ENCODE peak calls at places on chromosome 22, in four cellular contexts. G is adrenal gland, O is cardiac fibroblast, C is RWPE1. L is an unnamed sample.

GRCh38 chr22:36999463-36999862 is 19.8 kb downstream of the TST start:
- DNase-seq in G (peak; percentile 80), O (no peak), C (peak; percentile 41), L (no peak)

GRCh38 chr22:34804588-34804987 is 261.4 kb upstream of the ISX start:
- DNase-seq in O (no peak), C (no peak), G (no peak), L (no peak)

GRCh38 chr22:41968601-41969000 is 642 bp upstream of the SEPTIN3 start:
- DNase-seq in O (peak; percentile 31), C (no peak), G (no peak), L (no peak)

GRCh38 chr22:39529487-39529851 is 3.1 kb downstream of the RPS19BP1 start:
- DNase-seq in G (no peak), O (no peak), C (no peak), L (no peak)

GRCh38 chr22:38180841-38181452 is 683 bp downstream of the PLA2G6 start:
- DNase-seq in G (peak; percentile 65), O (no peak), C (no peak), L (no peak)

GRCh38 chr22:38700271-38700788 is 413 bp downstream of the JOSD1 start:
- DNase-seq in O (peak; percentile 78), C (peak; percentile 41), G (peak; percentile 74), L (peak; percentile 21)

GRCh38 chr22:27952091-27952490 is 33.0 kb upstream of the PITPNB start:
- DNase-seq in C (no peak), O (peak; percentile 80), G (peak; percentile 30), L (peak; percentile 61)

GRCh38 chr22:21569459-21570161 is 2.1 kb downstream of the UBE2L3 start:
- DNase-seq in O (no peak), C (no peak), G (no peak), L (no peak)

GRCh38 chr22:49738006-49738405 is 89.7 kb downstream of the BRD1 start:
- DNase-seq in O (no peak), G (peak; percentile 6), C (no peak), L (no peak)

GRCh38 chr22:48515571-48516200 is 1312.0 kb downstream of the BRD1 start:
- DNase-seq in G (no peak), O (no peak), C (no peak), L (no peak)

GRCh38 chr22:50305658-50306566 is 1.5 kb downstream of the PLXNB2 start:
- DNase-seq in O (peak; percentile 98), G (peak; percentile 97), C (peak; percentile 94), L (peak; percentile 97)

GRCh38 chr22:37559901-37560681 is at the start of gene CDC42EP1:
- DNase-seq in C (no peak), G (peak; percentile 82), O (peak; percentile 75), L (peak; percentile 35)

GRCh38 chr22:21629262-21630149 is at the start of gene YDJC:
- DNase-seq in O (peak; percentile 95), C (peak; percentile 81), G (peak; percentile 81), L (peak; percentile 86)

GRCh38 chr22:24105018-24105360 is 76.3 kb upstream of the SUSD2 start:
- DNase-seq in O (peak; percentile 26), G (no peak), C (no peak), L (no peak)

GRCh38 chr22:24105661-24106060 is 75.6 kb upstream of the SUSD2 start:
- DNase-seq in G (no peak), O (no peak), C (no peak), L (no peak)

GRCh38 chr22:24106385-24107381 is 74.6 kb upstream of the SUSD2 start:
- DNase-seq in C (no peak), O (peak; percentile 13), G (peak; percentile 35), L (no peak)

GRCh38 chr22:24109649-24110048 is 71.6 kb upstream of the SUSD2 start:
- DNase-seq in O (no peak), G (no peak), C (no peak), L (no peak)

GRCh38 chr22:24107668-24108067 is 73.6 kb upstream of the SUSD2 start:
- DNase-seq in G (peak; percentile 93), C (peak; percentile 4), O (peak; percentile 92), L (peak; percentile 20)
- TF ChIP-seq CTCF in G (peak; percentile 43), C (no peak), O (peak; percentile 77), L (no peak)

GRCh38 chr22:24112188-24112587 is 69.1 kb upstream of the SUSD2 start:
- DNase-seq in C (peak; percentile 4), G (no peak), O (peak; percentile 14), L (peak; percentile 18)

GRCh38 chr22:24104307-24105017 is 76.8 kb upstream of the SUSD2 start:
- DNase-seq in G (no peak), O (no peak), C (no peak), L (no peak)

GRCh38 chr22:24102366-24103200 is 78.7 kb upstream of the SUSD2 start:
- DNase-seq in C (no peak), G (no peak), O (no peak), L (no peak)

DNA sequence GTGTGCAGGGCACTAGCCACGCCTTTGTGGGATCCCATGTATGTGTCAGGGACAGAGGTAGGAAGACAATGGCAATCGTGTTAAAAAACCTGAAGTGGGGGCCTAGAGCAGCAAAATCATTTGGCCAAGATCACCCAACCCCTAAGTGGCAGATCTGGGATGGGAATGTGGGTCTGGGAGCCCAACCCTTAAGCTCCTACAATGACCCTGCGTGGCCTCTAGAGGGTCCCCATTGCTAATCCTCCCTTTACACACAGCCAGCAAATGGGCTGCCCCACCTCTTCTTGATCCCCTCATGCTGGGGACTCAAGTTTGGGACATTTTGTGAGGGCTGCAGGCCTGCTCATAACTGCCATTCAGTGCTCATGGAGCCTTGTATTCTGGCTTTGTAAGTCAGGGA is 73.2 kb upstream of the SUSD2 start:
- DNase-seq in G (no peak), C (no peak), O (no peak), L (no peak)
- TF ChIP-seq CTCF in G (no peak), C (no peak), O (peak; percentile 8), L (no peak)

DNA sequence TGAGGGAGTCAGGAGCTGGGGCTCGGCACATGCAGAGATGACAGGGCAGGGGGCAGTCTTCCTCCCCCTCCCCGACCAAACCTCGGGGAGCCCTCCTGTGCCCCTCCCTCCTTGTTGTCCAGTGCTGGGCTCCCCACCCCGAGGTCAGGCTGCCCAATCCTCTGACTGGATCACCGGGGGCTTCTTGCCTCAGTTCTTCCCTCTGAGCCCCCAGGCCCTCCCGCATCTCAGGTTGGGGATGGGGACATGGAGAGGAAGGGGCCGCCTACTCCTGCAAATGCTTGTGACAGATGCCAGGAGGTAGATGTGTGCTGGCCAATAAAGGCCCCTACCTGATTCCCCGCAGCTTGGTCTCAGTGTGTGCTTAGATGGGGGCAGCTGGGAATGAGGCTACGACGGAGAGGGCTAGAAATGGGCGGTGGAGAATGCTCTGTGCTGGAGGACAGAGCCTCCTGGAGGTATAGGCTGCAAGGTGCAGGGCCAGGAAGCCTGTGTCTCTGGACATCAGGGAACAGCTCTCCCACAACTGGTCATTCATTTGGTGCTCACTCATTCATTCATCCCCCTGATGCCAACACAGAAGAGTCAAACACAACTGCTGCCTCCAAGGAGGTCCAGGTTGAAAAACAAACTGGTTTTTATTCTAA is 8.4 kb downstream of the RHBDD3 start:
- DNase-seq in O (no peak), C (no peak), G (no peak), L (no peak)
- TF ChIP-seq CTCF in O (no peak), C (no peak), G (no peak), L (peak; percentile 28)

DNA sequence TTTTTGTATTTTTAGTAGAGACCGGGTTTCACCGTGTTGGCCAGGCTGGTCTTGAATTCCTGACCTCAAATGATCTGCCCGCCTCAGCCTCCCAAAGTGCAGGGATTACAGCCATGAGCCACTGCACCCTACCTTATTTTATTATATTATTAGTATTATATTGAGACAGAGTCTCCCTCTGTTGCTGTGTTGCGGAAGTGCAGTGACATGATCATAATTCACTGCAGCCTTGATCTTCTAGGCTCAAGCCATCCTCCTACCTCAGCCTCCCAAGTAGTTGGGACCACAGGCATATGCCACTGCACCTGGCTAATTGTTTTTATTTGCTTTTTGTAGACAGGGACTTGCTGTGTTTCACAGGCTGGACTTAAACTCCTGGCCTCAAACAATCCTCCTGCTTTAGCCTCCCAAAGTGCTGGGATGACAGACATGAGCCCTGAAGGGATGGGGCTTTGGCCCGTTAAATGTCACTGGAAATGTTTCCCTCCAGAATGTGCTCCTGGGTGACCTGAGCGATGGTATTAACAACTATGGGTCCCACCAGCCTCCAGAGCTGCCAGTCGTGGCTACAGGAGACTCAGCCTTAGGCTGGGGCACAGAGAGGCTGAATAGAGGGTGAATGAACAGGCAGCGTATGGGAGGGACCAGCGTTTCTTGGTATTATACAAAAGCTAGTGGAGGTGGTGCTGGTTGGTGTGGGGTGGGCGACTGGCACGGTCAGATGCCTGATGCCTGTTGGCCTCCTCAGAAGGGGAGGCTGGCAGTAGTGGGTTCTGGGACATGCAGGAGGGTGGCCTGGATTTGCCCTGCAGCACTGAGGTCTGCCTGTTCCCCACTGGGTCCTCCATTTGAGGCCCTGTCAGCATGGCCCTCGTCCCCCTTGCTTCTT is 7.3 kb downstream of the TANGO2 start:
- DNase-seq in O (peak; percentile 31), C (no peak), G (no peak), L (peak; percentile 14)
- TF ChIP-seq CTCF in O (peak; percentile 44), C (peak; percentile 45), G (peak; percentile 39), L (peak; percentile 69)

GRCh38 chr22:46980392-46980791 is 217.9 kb downstream of the TBC1D22A start:
- DNase-seq in G (no peak), O (no peak), C (no peak), L (no peak)

GRCh38 chr22:46984751-46985506 is 222.5 kb downstream of the TBC1D22A start:
- DNase-seq in G (no peak), O (peak; percentile 55), C (peak; percentile 89), L (peak; percentile 72)

GRCh38 chr22:46985507-46985882 is 223.0 kb downstream of the TBC1D22A start:
- DNase-seq in O (no peak), G (no peak), C (no peak), L (no peak)

GRCh38 chr22:46982635-46983034 is 220.2 kb downstream of the TBC1D22A start:
- DNase-seq in C (no peak), G (no peak), O (no peak), L (no peak)

DNA sequence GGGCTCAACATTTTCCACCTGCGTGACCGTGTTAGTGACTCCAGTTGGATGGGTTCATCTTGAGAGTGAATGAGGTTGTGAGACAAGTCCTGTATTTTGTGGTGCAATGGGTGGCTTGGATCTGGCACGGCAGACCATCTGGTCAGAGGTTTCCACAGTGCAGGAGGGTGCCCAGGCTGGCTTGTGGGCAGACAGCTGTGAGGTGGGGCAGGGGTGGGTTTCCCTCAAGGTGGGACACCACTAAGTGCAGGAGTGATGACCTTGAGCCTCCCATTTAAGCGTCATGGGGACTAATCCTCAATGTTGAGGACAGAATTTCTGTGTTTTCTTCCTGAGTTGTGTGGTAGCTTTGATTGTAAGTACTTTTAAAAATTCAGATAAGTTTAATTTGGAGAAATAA is 220.6 kb downstream of the TBC1D22A start:
- DNase-seq in G (no peak), C (no peak), O (no peak), L (no peak)
- TF ChIP-seq CTCF in G (no peak), C (no peak), O (no peak), L (no peak)

DNA sequence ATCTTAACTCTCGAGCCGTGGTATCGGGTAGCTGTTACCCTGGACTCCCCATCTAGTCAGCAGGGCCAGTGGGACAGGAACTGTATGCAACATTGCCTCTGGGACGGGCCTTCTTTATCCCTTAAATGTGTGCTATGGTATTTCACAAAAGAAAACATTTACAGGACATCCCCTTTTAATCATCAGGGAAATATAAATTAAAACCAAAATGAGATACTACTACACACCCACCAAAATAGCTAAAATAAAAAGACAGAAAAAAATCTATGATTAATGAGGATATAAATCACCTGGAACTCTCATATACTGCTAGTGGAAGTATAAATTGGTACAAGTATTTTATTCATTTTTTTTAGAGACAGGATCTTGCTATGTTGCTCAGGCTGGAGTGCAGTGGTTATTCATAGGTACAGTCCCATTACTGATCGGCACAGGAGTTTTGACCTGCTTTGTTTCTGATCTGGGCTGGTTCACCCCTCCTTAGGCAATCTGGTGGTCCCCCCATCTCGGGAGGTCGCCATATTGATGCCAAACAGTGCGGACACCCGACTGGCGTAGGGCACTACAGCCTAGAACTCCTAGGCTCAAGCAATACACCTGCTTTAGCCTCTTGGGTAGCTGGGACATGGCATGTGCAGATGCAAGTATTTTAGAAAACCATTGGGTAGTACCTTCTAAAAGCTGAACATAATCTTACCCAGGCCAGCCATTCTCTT is 9.3 kb downstream of the RSPH14 start:
- DNase-seq in G (no peak), C (no peak), O (no peak), L (no peak)
- TF ChIP-seq CTCF in G (no peak), C (no peak), O (no peak), L (no peak)

L was measured in HFFc6.